ENCODE peak calls at places on chromosomes 5 and 9, in four cellular contexts. W, N, G and Q are unnamed samples.

GRCh38 chr9:71740199-71740598 is 28.1 kb downstream of the CEMIP2 start:
- DNase-seq in G (no peak), W (no peak), N (no peak), Q (no peak)

GRCh38 chr5:130545291-130545690 is 619.8 kb downstream of the HINT1 start:
- DNase-seq in W (no peak), N (no peak), G (no peak), Q (no peak)

GRCh38 chr5:36417668-36418067 is 116.0 kb upstream of the RANBP3L start:
- DNase-seq in N (no peak), G (no peak), W (no peak), Q (no peak)

GRCh38 chr5:54040773-54041172 is 269.6 kb downstream of the ARL15 start:
- DNase-seq in G (no peak), W (no peak), N (no peak), Q (no peak)

GRCh38 chr5:68475476-68475875 is 259.9 kb downstream of the PIK3R1 start:
- DNase-seq in W (no peak), N (no peak), G (no peak), Q (no peak)

GRCh38 chr5:368162-369084 is 46.9 kb downstream of the AHRR start:
- DNase-seq in G (peak; percentile 24), N (no peak), W (peak; percentile 98), Q (no peak)

GRCh38 chr5:42858709-42859108 is 47.0 kb upstream of the SELENOP start:
- DNase-seq in W (no peak), N (no peak), G (no peak), Q (no peak)

GRCh38 chr5:180491496-180491895 is 2.7 kb upstream of the CNOT6 start:
- DNase-seq in W (no peak), G (no peak), N (no peak), Q (peak; percentile 11)

GRCh38 chr9:133359420-133360175 is 3.2 kb downstream of the SURF2 start:
- DNase-seq in N (peak; percentile 42), G (no peak), W (no peak), Q (peak; percentile 78)
- TF ChIP-seq CTCF in N (no peak), G (peak; percentile 50), W (peak; percentile 25), Q (peak; percentile 90)

DNA sequence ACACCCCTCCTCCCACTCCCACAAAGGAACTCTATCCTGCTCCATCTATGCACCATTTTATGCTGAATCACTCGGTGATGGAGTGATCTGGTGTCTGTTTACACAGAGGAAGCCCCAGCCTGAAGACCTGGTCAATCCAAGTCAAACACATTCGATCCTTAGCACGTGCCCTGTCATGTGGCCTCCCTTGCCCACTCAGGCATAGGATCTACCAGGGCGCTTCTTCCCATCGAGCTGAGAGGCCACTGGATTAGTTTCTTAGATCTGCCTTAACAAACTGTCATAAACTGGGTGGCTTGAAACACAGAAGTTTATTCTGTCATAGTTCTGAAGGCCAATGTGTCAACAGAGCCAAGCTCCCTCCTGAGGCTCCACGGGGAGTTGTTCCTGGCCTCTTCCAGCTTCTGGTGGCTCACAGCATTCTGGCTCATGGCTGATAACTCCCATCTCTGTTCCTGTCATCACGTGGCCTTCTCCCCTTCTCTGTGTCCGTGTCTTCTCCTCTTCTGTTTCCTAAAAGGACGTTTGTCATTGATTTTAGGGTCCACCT is 34.2 kb downstream of the FOXI1 start:
- DNase-seq in G (no peak), N (no peak), W (no peak), Q (no peak)
- TF ChIP-seq CTCF in G (no peak), N (no peak), W (no peak), Q (no peak)

GRCh38 chr5:23840083-23840482 is 332.7 kb downstream of the PRDM9 start:
- DNase-seq in G (no peak), N (no peak), W (no peak), Q (no peak)
- TF ChIP-seq CTCF in G (peak; percentile 23), N (peak; percentile 4), W (no peak), Q (no peak)

GRCh38 chr5:172796306-172796705 is 25.3 kb upstream of the DUSP1 start:
- DNase-seq in W (no peak), N (no peak), G (no peak), Q (no peak)

GRCh38 chr5:172792693-172793570 is 21.9 kb upstream of the DUSP1 start:
- DNase-seq in G (no peak), W (no peak), N (no peak), Q (peak; percentile 55)

GRCh38 chr5:172793577-172794488 is 22.8 kb upstream of the DUSP1 start:
- DNase-seq in W (peak; percentile 48), N (no peak), G (no peak), Q (no peak)

GRCh38 chr5:172797800-172798199 is 26.8 kb upstream of the DUSP1 start:
- DNase-seq in N (no peak), G (no peak), W (no peak), Q (no peak)

DNA sequence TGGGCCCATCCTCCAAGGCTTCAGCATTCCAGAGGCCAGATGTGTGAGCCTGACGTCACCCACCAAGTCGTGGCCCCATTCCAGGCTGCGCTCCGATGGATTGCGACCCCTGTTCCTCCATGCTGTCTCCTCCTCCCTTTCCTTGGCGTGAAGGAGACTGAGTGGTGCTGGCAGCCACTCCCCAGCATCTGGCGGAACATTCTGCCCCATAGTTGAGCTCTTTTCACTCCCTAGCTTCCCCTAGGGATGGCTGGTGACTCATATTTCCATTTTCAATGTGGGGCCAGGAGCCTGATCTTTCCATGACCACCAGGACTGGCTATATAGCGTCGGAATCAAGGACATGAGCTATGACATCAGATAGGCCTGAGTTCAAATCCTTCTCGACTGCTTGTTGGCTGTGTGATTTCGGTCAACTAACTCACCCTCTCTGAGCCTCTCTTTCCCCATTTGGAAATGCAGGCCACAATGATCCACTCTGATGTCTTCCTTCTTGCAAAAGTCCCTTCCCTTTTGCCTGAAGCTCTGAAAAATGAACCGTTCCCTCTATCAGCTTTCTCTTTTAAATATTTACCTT is 24.5 kb upstream of the DUSP1 start:
- DNase-seq in W (peak; percentile 100), N (peak; percentile 46), G (no peak), Q (no peak)
- TF ChIP-seq CTCF in W (no peak), N (no peak), G (no peak), Q (no peak)

DNA sequence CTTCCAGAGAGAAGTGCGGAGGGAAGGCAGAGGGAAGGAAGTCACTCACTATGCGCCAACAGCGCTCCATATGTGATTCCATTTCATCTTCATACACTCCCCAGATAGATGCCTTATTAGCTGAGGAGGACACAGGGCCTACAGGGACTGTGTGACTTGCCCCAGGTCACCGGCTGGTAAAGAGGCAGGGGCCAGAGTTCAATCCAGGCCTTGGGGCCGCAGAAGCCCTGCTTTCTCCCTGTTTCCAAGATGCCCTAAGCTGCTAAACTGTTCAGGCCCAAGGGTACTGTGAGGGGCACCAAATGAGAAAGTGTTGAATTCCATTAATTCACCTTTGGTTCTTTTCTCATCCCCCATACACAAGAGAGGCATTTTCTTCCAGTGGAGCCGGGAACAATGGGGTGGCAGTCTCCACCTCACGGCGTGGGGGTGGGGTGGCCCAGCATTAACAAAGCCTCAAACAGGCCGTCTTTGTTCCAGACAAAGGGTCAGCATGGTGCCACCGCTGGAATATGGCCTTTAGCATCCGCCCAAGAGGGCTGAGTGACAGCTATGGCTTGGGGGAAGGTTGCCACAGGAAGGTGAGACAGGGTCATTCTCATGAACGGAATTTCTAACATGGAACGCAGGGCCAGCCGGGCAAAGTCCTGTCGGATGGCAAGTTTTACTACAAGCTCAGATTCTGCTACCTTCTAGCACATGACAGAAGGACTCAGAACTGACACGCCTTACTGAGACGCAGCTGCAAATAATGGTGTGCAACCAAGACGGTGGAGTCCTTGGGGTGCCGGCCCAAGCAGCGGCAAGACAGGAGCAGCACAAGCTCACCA is 63.8 kb downstream of the OTULIN start:
- DNase-seq in N (peak; percentile 21), W (no peak), G (no peak), Q (no peak)
- TF ChIP-seq CTCF in N (no peak), W (no peak), G (no peak), Q (no peak)

DNA sequence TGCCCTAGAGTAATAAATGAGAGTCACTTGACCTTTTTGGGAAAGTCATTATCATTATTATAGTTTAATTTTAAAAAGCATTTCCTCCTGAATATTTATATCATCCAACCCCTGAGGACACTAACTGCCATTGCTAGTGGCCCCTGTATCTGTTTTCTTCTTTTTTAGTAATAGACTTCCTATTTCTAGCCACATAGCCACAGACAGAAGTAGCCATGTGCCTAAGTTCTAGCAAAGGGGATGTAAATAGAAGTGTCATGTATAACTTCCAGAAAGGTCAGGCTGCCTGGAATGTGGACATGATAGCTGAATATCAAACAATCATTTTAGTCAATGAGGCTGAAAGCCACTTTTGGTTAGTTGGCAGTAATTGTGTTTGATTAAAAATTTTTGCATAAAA is 37.5 kb upstream of the IQGAP2 start:
- DNase-seq in N (no peak), W (no peak), G (no peak), Q (no peak)
- TF ChIP-seq CTCF in N (no peak), W (no peak), G (no peak), Q (no peak)

GRCh38 chr5:26024774-26025173 is 1013.6 kb downstream of the CDH9 start:
- DNase-seq in G (no peak), N (peak; percentile 39), W (no peak), Q (peak; percentile 42)
- TF ChIP-seq CTCF in G (no peak), N (peak; percentile 56), W (no peak), Q (peak; percentile 64)

GRCh38 chr9:69118656-69119055 is 55.4 kb upstream of the TJP2 start:
- DNase-seq in N (no peak), G (no peak), W (no peak), Q (no peak)

GRCh38 chr9:69120380-69121154 is 53.5 kb upstream of the TJP2 start:
- DNase-seq in N (peak; percentile 48), G (peak; percentile 50), W (no peak), Q (peak; percentile 66)

GRCh38 chr9:69122086-69122390 is 52.0 kb upstream of the TJP2 start:
- DNase-seq in N (peak; percentile 72), G (no peak), W (peak; percentile 62), Q (peak; percentile 48)

GRCh38 chr9:69122391-69123141 is 51.5 kb upstream of the TJP2 start:
- DNase-seq in N (no peak), G (peak; percentile 38), W (peak; percentile 45), Q (no peak)

DNA sequence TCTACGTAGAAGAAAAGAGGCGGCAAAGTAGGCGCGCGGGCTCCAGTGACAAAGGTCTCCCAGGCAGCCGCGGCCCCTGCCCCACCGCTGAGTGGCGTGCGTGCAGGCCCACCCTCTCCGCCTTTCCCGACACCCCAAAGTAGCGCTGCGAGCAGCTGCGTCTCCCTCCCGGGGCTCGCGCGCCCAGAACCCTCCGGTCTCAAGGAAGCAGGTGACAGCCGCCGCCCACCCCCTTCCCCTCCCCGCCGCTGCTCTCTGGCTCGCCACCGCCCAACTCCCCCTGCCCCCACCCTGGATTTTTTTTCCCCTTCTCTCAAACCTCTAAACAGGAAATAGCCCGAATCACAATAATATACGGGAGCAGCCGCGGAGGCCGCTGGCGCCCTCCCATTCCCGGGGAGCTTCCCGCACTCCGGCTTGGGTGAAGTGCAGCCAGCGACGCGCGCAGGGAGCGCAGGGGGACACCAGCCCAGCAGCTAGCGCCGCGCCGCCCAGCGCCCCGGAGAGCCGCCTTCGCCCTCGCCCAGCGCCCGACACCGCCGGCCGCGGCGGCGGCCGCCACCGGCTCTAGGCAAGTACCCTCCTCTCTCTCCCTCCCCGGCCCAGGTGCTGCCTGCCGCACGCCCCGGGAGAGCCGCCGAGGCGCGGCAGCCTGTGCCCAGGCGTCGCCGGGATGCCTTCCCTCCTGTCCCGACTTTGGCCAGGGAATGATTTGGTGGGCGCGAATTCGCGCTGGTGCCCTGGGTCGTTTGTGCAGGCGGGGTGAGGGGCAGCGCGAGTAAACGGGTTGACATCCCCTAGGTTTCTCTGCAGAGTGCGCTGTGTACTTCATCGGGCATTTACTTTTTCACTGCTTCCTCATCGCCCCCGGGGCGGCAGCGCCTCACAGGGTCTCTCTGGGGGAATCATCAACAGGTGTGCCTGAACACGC is 52.7 kb upstream of the TJP2 start:
- DNase-seq in G (peak; percentile 90), W (no peak), N (peak; percentile 71), Q (peak; percentile 56)
- TF ChIP-seq CTCF in G (peak; percentile 62), W (no peak), N (no peak), Q (peak; percentile 17)